ENCODE peak calls at places on chromosomes 5 and 9, in nine cellular contexts. One of them, this sample, is unnamed.

GRCh38 chr5:5826911-5827310 is 404.4 kb downstream of the ICE1 start:
- DNase-seq in A549: no peak
- DNase-seq in dorsolateral prefrontal cortex: no peak
- DNase-seq in mucosa of descending colon: no peak
- DNase-seq in astrocyte of the spinal cord: no peak
- DNase-seq in esophagus squamous epithelium: no peak
- DNase-seq in suprapubic skin: no peak
- DNase-seq in AG10803: peak; percentile 30
- DNase-seq in cardiac muscle cell: no peak
- DNase-seq in this sample: peak; percentile 29

GRCh38 chr5:42912184-42912766 is 100.6 kb upstream of the SELENOP start:
- DNase-seq in cardiac muscle cell: peak; percentile 74
- DNase-seq in astrocyte of the spinal cord: peak; percentile 72
- DNase-seq in esophagus squamous epithelium: no peak
- DNase-seq in A549: peak; percentile 73
- DNase-seq in suprapubic skin: no peak
- DNase-seq in mucosa of descending colon: peak; percentile 24
- DNase-seq in dorsolateral prefrontal cortex: no peak
- DNase-seq in AG10803: peak; percentile 58
- DNase-seq in this sample: peak; percentile 66

GRCh38 chr5:54254482-54255198 is 55.7 kb downstream of the ARL15 start:
- DNase-seq in suprapubic skin: no peak
- DNase-seq in mucosa of descending colon: peak; percentile 27
- DNase-seq in esophagus squamous epithelium: no peak
- DNase-seq in AG10803: no peak
- DNase-seq in A549: peak; percentile 6
- DNase-seq in astrocyte of the spinal cord: peak; percentile 16
- DNase-seq in cardiac muscle cell: peak; percentile 32
- DNase-seq in dorsolateral prefrontal cortex: no peak
- DNase-seq in this sample: peak; percentile 43

GRCh38 chr5:143141652-143142051 is 261.8 kb downstream of the NR3C1 start:
- DNase-seq in mucosa of descending colon: no peak
- DNase-seq in esophagus squamous epithelium: no peak
- DNase-seq in suprapubic skin: no peak
- DNase-seq in astrocyte of the spinal cord: no peak
- DNase-seq in A549: no peak
- DNase-seq in cardiac muscle cell: no peak
- DNase-seq in AG10803: no peak
- DNase-seq in dorsolateral prefrontal cortex: no peak
- DNase-seq in this sample: no peak

GRCh38 chr5:138425079-138425478 is 13.8 kb upstream of the REEP2 start:
- DNase-seq in A549: no peak
- DNase-seq in esophagus squamous epithelium: no peak
- DNase-seq in mucosa of descending colon: no peak
- DNase-seq in cardiac muscle cell: no peak
- DNase-seq in dorsolateral prefrontal cortex: no peak
- DNase-seq in suprapubic skin: no peak
- DNase-seq in AG10803: no peak
- DNase-seq in astrocyte of the spinal cord: no peak
- DNase-seq in this sample: no peak

GRCh38 chr9:33288828-33289483 is 1.4 kb upstream of the NFX1 start:
- DNase-seq in astrocyte of the spinal cord: no peak
- DNase-seq in A549: no peak
- DNase-seq in esophagus squamous epithelium: no peak
- DNase-seq in cardiac muscle cell: no peak
- DNase-seq in AG10803: no peak
- DNase-seq in suprapubic skin: peak; percentile 78
- DNase-seq in dorsolateral prefrontal cortex: no peak
- DNase-seq in mucosa of descending colon: no peak
- DNase-seq in this sample: no peak

GRCh38 chr9:115006660-115007059 is 76.3 kb upstream of the TNFSF8 start:
- DNase-seq in A549: no peak
- DNase-seq in cardiac muscle cell: peak; percentile 81
- DNase-seq in mucosa of descending colon: no peak
- DNase-seq in dorsolateral prefrontal cortex: no peak
- DNase-seq in suprapubic skin: no peak
- DNase-seq in astrocyte of the spinal cord: peak; percentile 87
- DNase-seq in AG10803: peak; percentile 98
- DNase-seq in esophagus squamous epithelium: no peak
- DNase-seq in this sample: peak; percentile 99

GRCh38 chr5:37717613-37718431 is 122.0 kb downstream of the GDNF start:
- DNase-seq in A549: peak; percentile 79
- DNase-seq in esophagus squamous epithelium: no peak
- DNase-seq in dorsolateral prefrontal cortex: no peak
- DNase-seq in mucosa of descending colon: peak; percentile 92
- DNase-seq in cardiac muscle cell: peak; percentile 93
- DNase-seq in astrocyte of the spinal cord: peak; percentile 94
- DNase-seq in AG10803: peak; percentile 46
- DNase-seq in suprapubic skin: no peak
- DNase-seq in this sample: peak; percentile 85

GRCh38 chr9:90647843-90648242 is 5.2 kb upstream of the DIRAS2 start:
- DNase-seq in astrocyte of the spinal cord: no peak
- DNase-seq in cardiac muscle cell: no peak
- DNase-seq in suprapubic skin: no peak
- DNase-seq in esophagus squamous epithelium: no peak
- DNase-seq in AG10803: no peak
- DNase-seq in dorsolateral prefrontal cortex: no peak
- DNase-seq in A549: no peak
- DNase-seq in mucosa of descending colon: no peak
- DNase-seq in this sample: no peak

GRCh38 chr9:90641090-90641489 is 1.5 kb downstream of the DIRAS2 start:
- DNase-seq in cardiac muscle cell: no peak
- DNase-seq in esophagus squamous epithelium: no peak
- DNase-seq in suprapubic skin: no peak
- DNase-seq in A549: no peak
- DNase-seq in dorsolateral prefrontal cortex: no peak
- DNase-seq in AG10803: no peak
- DNase-seq in mucosa of descending colon: no peak
- DNase-seq in astrocyte of the spinal cord: no peak
- DNase-seq in this sample: no peak

GRCh38 chr9:90641868-90642558 is 611 bp downstream of the DIRAS2 start:
- DNase-seq in A549: no peak
- DNase-seq in cardiac muscle cell: no peak
- DNase-seq in mucosa of descending colon: no peak
- DNase-seq in suprapubic skin: no peak
- DNase-seq in astrocyte of the spinal cord: peak; percentile 5
- DNase-seq in dorsolateral prefrontal cortex: no peak
- DNase-seq in esophagus squamous epithelium: no peak
- DNase-seq in AG10803: no peak
- DNase-seq in this sample: no peak

GRCh38 chr9:90645721-90646120 is 3.1 kb upstream of the DIRAS2 start:
- DNase-seq in astrocyte of the spinal cord: no peak
- DNase-seq in AG10803: no peak
- DNase-seq in mucosa of descending colon: no peak
- DNase-seq in cardiac muscle cell: no peak
- DNase-seq in suprapubic skin: no peak
- DNase-seq in esophagus squamous epithelium: no peak
- DNase-seq in dorsolateral prefrontal cortex: no peak
- DNase-seq in A549: no peak
- DNase-seq in this sample: no peak

DNA sequence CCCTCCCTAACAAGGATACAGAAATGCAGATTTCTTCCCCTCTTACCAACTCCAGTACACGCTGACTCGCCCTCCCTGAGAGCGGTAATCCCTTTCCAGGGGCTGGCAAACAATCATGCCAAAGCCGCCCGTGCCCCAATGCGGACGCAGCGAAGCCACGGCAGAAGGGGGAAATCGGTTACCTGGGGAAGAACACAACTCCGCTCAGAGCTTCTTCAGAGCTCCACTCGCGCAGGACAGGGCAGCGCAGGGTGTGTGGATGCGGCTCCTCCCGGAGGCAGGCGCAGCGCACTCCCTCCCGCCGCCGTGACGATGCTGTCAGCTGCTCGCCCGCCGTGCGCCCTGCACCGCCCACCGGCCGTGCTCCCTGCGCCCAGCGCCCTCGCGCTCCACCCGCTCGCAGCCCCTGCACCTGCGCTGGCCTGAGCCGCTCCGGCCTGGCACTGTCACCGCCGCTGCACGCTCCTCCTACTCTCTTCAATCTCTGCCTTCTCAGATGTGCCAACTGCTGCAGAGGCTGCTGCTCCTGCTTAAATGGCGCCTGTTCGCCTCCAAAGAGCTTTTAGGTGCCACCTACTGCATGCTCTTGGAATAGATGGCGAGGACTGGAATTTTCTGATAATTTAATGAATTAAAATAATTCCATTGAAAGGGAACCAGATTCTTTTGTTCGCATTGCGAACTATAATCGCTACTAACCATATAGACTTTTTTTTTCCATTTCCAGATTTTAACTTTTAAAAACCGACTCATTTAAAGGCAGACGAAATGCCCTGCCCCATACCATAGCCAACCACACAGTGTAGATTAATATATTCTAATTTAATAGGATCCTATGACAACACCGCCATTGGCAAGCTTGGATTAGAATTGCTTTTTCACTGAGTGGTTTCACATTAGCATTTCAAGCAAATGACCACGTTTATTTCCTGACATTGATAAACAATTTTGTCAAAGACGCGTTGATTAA is at the start of gene DIRAS2:
- DNase-seq in astrocyte of the spinal cord: peak; percentile 70
- DNase-seq in A549: peak; percentile 75
- DNase-seq in dorsolateral prefrontal cortex: peak; percentile 61
- DNase-seq in mucosa of descending colon: peak; percentile 53
- DNase-seq in cardiac muscle cell: peak; percentile 50
- DNase-seq in suprapubic skin: no peak
- DNase-seq in esophagus squamous epithelium: no peak
- DNase-seq in AG10803: peak; percentile 44
- DNase-seq in this sample: peak; percentile 44
- TF ChIP-seq CTCF in astrocyte of the spinal cord: peak; percentile 62
- TF ChIP-seq CTCF in A549: peak; percentile 74
- TF ChIP-seq CTCF in dorsolateral prefrontal cortex: peak; percentile 75
- TF ChIP-seq CTCF in mucosa of descending colon: no peak
- TF ChIP-seq CTCF in cardiac muscle cell: peak; percentile 42
- TF ChIP-seq CTCF in suprapubic skin: no peak
- TF ChIP-seq CTCF in esophagus squamous epithelium: peak; percentile 53
- TF ChIP-seq CTCF in AG10803: peak; percentile 56
- TF ChIP-seq CTCF in this sample: peak; percentile 40

GRCh38 chr5:173323121-173323798 is 5.0 kb downstream of the STC2 start:
- DNase-seq in astrocyte of the spinal cord: no peak
- DNase-seq in AG10803: no peak
- DNase-seq in dorsolateral prefrontal cortex: no peak
- DNase-seq in cardiac muscle cell: no peak
- DNase-seq in mucosa of descending colon: no peak
- DNase-seq in suprapubic skin: peak; percentile 53
- DNase-seq in A549: no peak
- DNase-seq in esophagus squamous epithelium: no peak
- DNase-seq in this sample: no peak

GRCh38 chr5:173321886-173322285 is 6.3 kb downstream of the STC2 start:
- DNase-seq in A549: no peak
- DNase-seq in astrocyte of the spinal cord: no peak
- DNase-seq in cardiac muscle cell: peak; percentile 66
- DNase-seq in esophagus squamous epithelium: no peak
- DNase-seq in AG10803: peak; percentile 86
- DNase-seq in suprapubic skin: peak; percentile 10
- DNase-seq in mucosa of descending colon: no peak
- DNase-seq in dorsolateral prefrontal cortex: no peak
- DNase-seq in this sample: peak; percentile 26

GRCh38 chr5:173324115-173325001 is 3.9 kb downstream of the STC2 start:
- DNase-seq in dorsolateral prefrontal cortex: peak; percentile 78
- DNase-seq in cardiac muscle cell: peak; percentile 97
- DNase-seq in A549: no peak
- DNase-seq in esophagus squamous epithelium: no peak
- DNase-seq in astrocyte of the spinal cord: peak; percentile 82
- DNase-seq in suprapubic skin: peak; percentile 82
- DNase-seq in mucosa of descending colon: peak; percentile 92
- DNase-seq in AG10803: peak; percentile 96
- DNase-seq in this sample: peak; percentile 83

GRCh38 chr5:173325091-173325698 is 3.0 kb downstream of the STC2 start:
- DNase-seq in cardiac muscle cell: no peak
- DNase-seq in astrocyte of the spinal cord: no peak
- DNase-seq in dorsolateral prefrontal cortex: no peak
- DNase-seq in A549: no peak
- DNase-seq in suprapubic skin: peak; percentile 14
- DNase-seq in AG10803: no peak
- DNase-seq in esophagus squamous epithelium: no peak
- DNase-seq in mucosa of descending colon: no peak
- DNase-seq in this sample: no peak

DNA sequence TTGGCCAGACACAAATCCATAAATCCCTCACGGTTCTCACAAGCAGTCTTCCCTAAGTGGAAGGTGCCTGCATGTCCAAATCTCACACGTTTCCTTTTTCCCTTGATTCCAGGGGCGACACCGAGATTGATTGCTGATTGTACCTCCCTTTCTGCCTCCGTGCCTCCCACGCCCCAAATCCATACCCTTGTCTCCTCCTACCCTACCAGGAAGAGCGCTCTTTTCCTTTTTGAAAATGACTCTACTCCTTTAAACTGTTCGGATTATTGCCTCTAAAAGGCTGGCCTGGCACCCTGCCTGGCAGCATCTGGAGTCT is 4.5 kb downstream of the STC2 start:
- DNase-seq in A549: no peak
- DNase-seq in cardiac muscle cell: no peak
- DNase-seq in esophagus squamous epithelium: no peak
- DNase-seq in AG10803: no peak
- DNase-seq in suprapubic skin: no peak
- DNase-seq in dorsolateral prefrontal cortex: no peak
- DNase-seq in mucosa of descending colon: no peak
- DNase-seq in astrocyte of the spinal cord: no peak
- DNase-seq in this sample: no peak
- H3K4me3 ChIP-seq in A549: no peak overlapping the region
- H3K4me3 ChIP-seq in cardiac muscle cell: no peak overlapping the region
- H3K4me3 ChIP-seq in esophagus squamous epithelium: peak overlapping the region; percentile 42
- H3K4me3 ChIP-seq in AG10803: peak overlapping the region; percentile 41
- H3K4me3 ChIP-seq in suprapubic skin: peak overlapping the region; percentile 27
- H3K4me3 ChIP-seq in dorsolateral prefrontal cortex: no peak overlapping the region
- H3K4me3 ChIP-seq in mucosa of descending colon: no peak overlapping the region
- H3K4me3 ChIP-seq in astrocyte of the spinal cord: no peak overlapping the region
- H3K4me3 ChIP-seq in this sample: no peak overlapping the region

GRCh38 chr5:144198386-144198785 is 27.7 kb downstream of the KCTD16 start:
- DNase-seq in esophagus squamous epithelium: no peak
- DNase-seq in A549: peak; percentile 91
- DNase-seq in suprapubic skin: no peak
- DNase-seq in dorsolateral prefrontal cortex: no peak
- DNase-seq in mucosa of descending colon: no peak
- DNase-seq in astrocyte of the spinal cord: peak; percentile 48
- DNase-seq in cardiac muscle cell: no peak
- DNase-seq in AG10803: peak; percentile 37
- DNase-seq in this sample: peak; percentile 50

GRCh38 chr5:144196612-144197011 is 25.9 kb downstream of the KCTD16 start:
- DNase-seq in cardiac muscle cell: no peak
- DNase-seq in astrocyte of the spinal cord: no peak
- DNase-seq in mucosa of descending colon: no peak
- DNase-seq in suprapubic skin: no peak
- DNase-seq in A549: no peak
- DNase-seq in esophagus squamous epithelium: no peak
- DNase-seq in AG10803: no peak
- DNase-seq in dorsolateral prefrontal cortex: no peak
- DNase-seq in this sample: no peak

GRCh38 chr5:144191998-144192397 is 21.3 kb downstream of the KCTD16 start:
- DNase-seq in A549: peak; percentile 91
- DNase-seq in AG10803: peak; percentile 75
- DNase-seq in esophagus squamous epithelium: no peak
- DNase-seq in cardiac muscle cell: peak; percentile 80
- DNase-seq in suprapubic skin: no peak
- DNase-seq in mucosa of descending colon: peak; percentile 28
- DNase-seq in astrocyte of the spinal cord: peak; percentile 79
- DNase-seq in dorsolateral prefrontal cortex: no peak
- DNase-seq in this sample: peak; percentile 84

GRCh38 chr5:144194148-144194547 is 23.5 kb downstream of the KCTD16 start:
- DNase-seq in esophagus squamous epithelium: no peak
- DNase-seq in dorsolateral prefrontal cortex: no peak
- DNase-seq in cardiac muscle cell: no peak
- DNase-seq in astrocyte of the spinal cord: no peak
- DNase-seq in AG10803: no peak
- DNase-seq in A549: no peak
- DNase-seq in mucosa of descending colon: no peak
- DNase-seq in suprapubic skin: no peak
- DNase-seq in this sample: no peak

GRCh38 chr5:144195443-144195842 is 24.8 kb downstream of the KCTD16 start:
- DNase-seq in suprapubic skin: no peak
- DNase-seq in mucosa of descending colon: no peak
- DNase-seq in dorsolateral prefrontal cortex: no peak
- DNase-seq in cardiac muscle cell: no peak
- DNase-seq in astrocyte of the spinal cord: no peak
- DNase-seq in esophagus squamous epithelium: no peak
- DNase-seq in A549: no peak
- DNase-seq in AG10803: no peak
- DNase-seq in this sample: peak; percentile 50
- TF ChIP-seq CTCF in suprapubic skin: no peak
- TF ChIP-seq CTCF in mucosa of descending colon: no peak
- TF ChIP-seq CTCF in dorsolateral prefrontal cortex: no peak
- TF ChIP-seq CTCF in cardiac muscle cell: no peak
- TF ChIP-seq CTCF in astrocyte of the spinal cord: no peak
- TF ChIP-seq CTCF in esophagus squamous epithelium: no peak
- TF ChIP-seq CTCF in A549: no peak
- TF ChIP-seq CTCF in AG10803: no peak
- TF ChIP-seq CTCF in this sample: no peak

GRCh38 chr5:91059409-91059808 is 323.7 kb downstream of the ARRDC3 start:
- DNase-seq in esophagus squamous epithelium: no peak
- DNase-seq in cardiac muscle cell: no peak
- DNase-seq in mucosa of descending colon: no peak
- DNase-seq in astrocyte of the spinal cord: no peak
- DNase-seq in suprapubic skin: no peak
- DNase-seq in AG10803: no peak
- DNase-seq in A549: no peak
- DNase-seq in dorsolateral prefrontal cortex: no peak
- DNase-seq in this sample: no peak

GRCh38 chr5:91061094-91061493 is 322.0 kb downstream of the ARRDC3 start:
- DNase-seq in esophagus squamous epithelium: no peak
- DNase-seq in cardiac muscle cell: no peak
- DNase-seq in astrocyte of the spinal cord: no peak
- DNase-seq in mucosa of descending colon: no peak
- DNase-seq in A549: no peak
- DNase-seq in dorsolateral prefrontal cortex: no peak
- DNase-seq in suprapubic skin: no peak
- DNase-seq in AG10803: no peak
- DNase-seq in this sample: no peak

GRCh38 chr5:91058575-91058974 is 324.5 kb downstream of the ARRDC3 start:
- DNase-seq in dorsolateral prefrontal cortex: no peak
- DNase-seq in esophagus squamous epithelium: no peak
- DNase-seq in cardiac muscle cell: no peak
- DNase-seq in astrocyte of the spinal cord: no peak
- DNase-seq in suprapubic skin: no peak
- DNase-seq in mucosa of descending colon: peak; percentile 40
- DNase-seq in A549: peak; percentile 37
- DNase-seq in AG10803: no peak
- DNase-seq in this sample: no peak

GRCh38 chr5:91065541-91065940 is 317.6 kb downstream of the ARRDC3 start:
- DNase-seq in dorsolateral prefrontal cortex: no peak
- DNase-seq in AG10803: no peak
- DNase-seq in cardiac muscle cell: no peak
- DNase-seq in suprapubic skin: no peak
- DNase-seq in A549: no peak
- DNase-seq in astrocyte of the spinal cord: no peak
- DNase-seq in esophagus squamous epithelium: no peak
- DNase-seq in mucosa of descending colon: no peak
- DNase-seq in this sample: no peak

GRCh38 chr5:91061946-91062586 is 321.1 kb downstream of the ARRDC3 start:
- DNase-seq in astrocyte of the spinal cord: no peak
- DNase-seq in dorsolateral prefrontal cortex: no peak
- DNase-seq in cardiac muscle cell: no peak
- DNase-seq in A549: no peak
- DNase-seq in mucosa of descending colon: no peak
- DNase-seq in AG10803: no peak
- DNase-seq in esophagus squamous epithelium: no peak
- DNase-seq in suprapubic skin: no peak
- DNase-seq in this sample: no peak
- H3K4me3 ChIP-seq in astrocyte of the spinal cord: no peak overlapping the region
- H3K4me3 ChIP-seq in dorsolateral prefrontal cortex: no peak overlapping the region
- H3K4me3 ChIP-seq in cardiac muscle cell: no peak overlapping the region
- H3K4me3 ChIP-seq in A549: no peak overlapping the region
- H3K4me3 ChIP-seq in mucosa of descending colon: no peak overlapping the region
- H3K4me3 ChIP-seq in AG10803: no peak overlapping the region
- H3K4me3 ChIP-seq in esophagus squamous epithelium: no peak overlapping the region
- H3K4me3 ChIP-seq in suprapubic skin: no peak overlapping the region
- H3K4me3 ChIP-seq in this sample: no peak overlapping the region